ENCODE peak calls at places on chromosome 4, in ten cellular contexts. E is ovary; Y is fibroblast of pulmonary artery; D is SK-N-SH; J is PC-9; Z is tibial nerve; Q is adrenal gland; O is A673; A is CD8-positive, alpha-beta memory T cell; H is left lung. M is an unnamed sample.

GRCh38 chr4:43242611-43243010 is 350.1 kb downstream of the GRXCR1 start:
- DNase-seq in E (no peak), H (no peak), Z (no peak), A (no peak), Y (peak), D (no peak), Q (no peak), O (no peak), J (no peak), M (peak)

GRCh38 chr4:186104895-186105720 is 604 bp downstream of the FAM149A start:
- DNase-seq in H (peak), J (peak), Y (no peak), A (peak), O (no peak), Q (peak), Z (no peak), D (peak), E (peak), M (no peak)

GRCh38 chr4:77044458-77045124 is 31.2 kb downstream of the CCNI start:
- DNase-seq in Y (peak), A (no peak), H (no peak), J (no peak), O (peak), Z (no peak), E (no peak), Q (no peak), D (no peak), M (peak)

GRCh38 chr4:107619065-107619464 is 101.0 kb downstream of the PAPSS1 start:
- DNase-seq in Z (peak), H (no peak), J (no peak), E (no peak), D (no peak), Y (peak), A (no peak), Q (no peak), O (peak), M (no peak)

GRCh38 chr4:52665592-52665991 is 6.5 kb upstream of the USP46 start:
- DNase-seq in A (no peak), D (peak), Z (no peak), O (no peak), H (no peak), E (no peak), Y (peak), J (no peak), Q (no peak), M (peak)

GRCh38 chr4:149896428-149896827 is 80.8 kb upstream of the IQCM start:
- DNase-seq in Q (no peak), A (no peak), Z (no peak), Y (peak), E (no peak), O (peak), H (no peak), D (no peak), J (peak), M (peak)

GRCh38 chr4:55253911-55254593 is 92.0 kb upstream of the SRD5A3 start:
- DNase-seq in Q (no peak), E (no peak), A (no peak), H (no peak), O (no peak), Y (no peak), Z (no peak), J (no peak), D (no peak), M (no peak)

GRCh38 chr4:14168919-14169318 is 541.4 kb upstream of the BOD1L1 start:
- DNase-seq in Y (peak), A (no peak), J (peak), Z (peak), E (no peak), H (no peak), D (peak), O (peak), Q (peak), M (peak)

GRCh38 chr4:7410470-7410869 is 24.3 kb downstream of the PSAPL1 start:
- DNase-seq in O (no peak), J (no peak), D (peak), H (no peak), A (no peak), E (no peak), Q (no peak), Y (no peak), Z (no peak), M (no peak)

GRCh38 chr4:128322311-128322710 is 34.7 kb upstream of the PGRMC2 start:
- DNase-seq in J (no peak), O (no peak), A (no peak), D (no peak), Y (no peak), Q (no peak), E (no peak), H (no peak), Z (no peak), M (peak)
- H3K4me3 ChIP-seq in J (peak), O (no peak), A (no peak), D (no peak), Y (no peak), Q (no peak), E (no peak), H (no peak), Z (no peak), M (no peak)

GRCh38 chr4:113756005-113756410 is 5.5 kb downstream of the CAMK2D start:
- DNase-seq in J (no peak), E (no peak), Q (no peak), O (peak), A (no peak), Y (peak), Z (no peak), D (no peak), H (no peak), M (peak)

GRCh38 chr4:113759696-113760093 is 1.8 kb downstream of the CAMK2D start:
- DNase-seq in H (no peak), A (no peak), O (no peak), Z (no peak), J (no peak), D (no peak), E (no peak), Y (peak), Q (no peak), M (peak)

GRCh38 chr4:113757486-113757885 is 4.1 kb downstream of the CAMK2D start:
- DNase-seq in J (no peak), H (no peak), Y (no peak), O (no peak), E (no peak), Q (no peak), Z (no peak), A (no peak), D (no peak), M (no peak)

GRCh38 chr4:113760094-113760851 is 1.3 kb downstream of the CAMK2D start:
- DNase-seq in H (peak), E (no peak), Y (peak), Z (peak), A (peak), D (no peak), Q (peak), J (no peak), O (peak), M (peak)

GRCh38 chr4:113758361-113758760 is 3.2 kb downstream of the CAMK2D start:
- DNase-seq in E (no peak), H (no peak), Z (no peak), Q (no peak), O (no peak), Y (peak), D (no peak), A (no peak), J (no peak), M (no peak)
- H3K4me3 ChIP-seq in E (no peak), H (no peak), Z (no peak), Q (no peak), O (no peak), Y (peak), D (peak), A (no peak), J (no peak), M (no peak)

GRCh38 chr4:4656977-4657376 is 115.1 kb upstream of the STX18 start:
- DNase-seq in O (no peak), J (no peak), Z (no peak), E (no peak), D (no peak), H (no peak), A (no peak), Q (no peak), Y (no peak), M (no peak)

GRCh38 chr4:4658051-4658450 is 116.2 kb upstream of the STX18 start:
- DNase-seq in E (no peak), O (no peak), H (no peak), J (no peak), Z (no peak), Q (no peak), Y (no peak), A (no peak), D (no peak), M (no peak)

GRCh38 chr4:4662230-4662629 is 120.4 kb upstream of the STX18 start:
- DNase-seq in Q (no peak), D (no peak), J (no peak), Y (no peak), H (no peak), E (no peak), A (no peak), O (no peak), Z (no peak), M (no peak)

GRCh38 chr4:4663028-4663427 is 121.2 kb upstream of the STX18 start:
- DNase-seq in H (no peak), Z (no peak), Y (peak), E (no peak), J (no peak), Q (no peak), D (no peak), O (no peak), A (no peak), M (no peak)

GRCh38 chr4:4659871-4660651 is 118.2 kb upstream of the STX18 start:
- DNase-seq in A (no peak), H (no peak), O (peak), Q (no peak), D (no peak), Z (no peak), E (no peak), Y (peak), J (peak), M (peak)
- H3K4me3 ChIP-seq in A (no peak), H (no peak), O (no peak), Q (no peak), D (no peak), Z (no peak), E (no peak), Y (no peak), J (peak), M (no peak)

GRCh38 chr4:41438564-41438963 is 99.4 kb upstream of the LIMCH1 start:
- DNase-seq in A (no peak), O (no peak), D (no peak), E (no peak), J (no peak), Y (no peak), Q (no peak), H (no peak), Z (no peak), M (peak)

GRCh38 chr4:41435509-41435908 is 102.4 kb upstream of the LIMCH1 start:
- DNase-seq in Y (no peak), A (no peak), J (no peak), H (no peak), E (no peak), O (no peak), Z (no peak), D (no peak), Q (no peak), M (no peak)

GRCh38 chr4:41437264-41437566 is 100.7 kb upstream of the LIMCH1 start:
- DNase-seq in Q (peak), Z (no peak), E (no peak), H (no peak), J (peak), D (no peak), A (no peak), O (peak), Y (no peak), M (no peak)

GRCh38 chr4:41433361-41433760 is 104.6 kb upstream of the LIMCH1 start:
- DNase-seq in D (no peak), J (no peak), Y (no peak), A (no peak), O (no peak), Q (no peak), H (no peak), E (no peak), Z (no peak), M (no peak)

GRCh38 chr4:41436365-41437263 is 101.3 kb upstream of the LIMCH1 start:
- DNase-seq in D (no peak), E (no peak), Q (no peak), O (no peak), H (no peak), Y (no peak), J (no peak), A (no peak), Z (no peak), M (no peak)
- H3K4me3 ChIP-seq in D (no peak), E (no peak), Q (no peak), O (no peak), H (no peak), Y (no peak), J (no peak), A (no peak), Z (no peak), M (no peak)

M was measured in bronchial epithelial cell.